ENCODE peak calls at places on chromosomes 16 and 17, in five cellular contexts. Z, D, H, U and I are unnamed samples.

GRCh38 chr16:67470314-67470713 is 10.6 kb downstream of the ATP6V0D1 start:
- DNase-seq in Z (no peak), D (no peak), H (peak), U (no peak), I (no peak)

GRCh38 chr17:67608691-67609090 is 109.0 kb upstream of the NOL11 start:
- DNase-seq in Z (peak), D (peak), H (no peak), U (peak), I (peak)

GRCh38 chr16:2039286-2040030 is 8.2 kb downstream of the NTHL1 start:
- DNase-seq in Z (peak), D (peak), H (peak), U (peak), I (peak)

GRCh38 chr17:47987240-47987835 is 16.4 kb downstream of the CDK5RAP3 start:
- DNase-seq in Z (peak), D (no peak), H (no peak), U (no peak), I (no peak)

GRCh38 chr17:77542551-77543490 is 402.1 kb downstream of the SEC14L1 start:
- DNase-seq in Z (peak), D (peak), H (peak), U (peak), I (peak)

GRCh38 chr16:4894276-4895150 is 42.4 kb downstream of the PPL start:
- DNase-seq in Z (no peak), D (no peak), H (no peak), U (no peak), I (no peak)

GRCh38 chr16:27582883-27583282 is 32.9 kb downstream of the KATNIP start:
- DNase-seq in Z (no peak), D (no peak), H (no peak), U (no peak), I (no peak)

GRCh38 chr17:40348562-40349476 is 15.7 kb downstream of the GJD3 start:
- DNase-seq in Z (no peak), D (no peak), H (no peak), U (no peak), I (no peak)

GRCh38 chr16:79430129-79430789 is 170.3 kb downstream of the MAF start:
- DNase-seq in Z (no peak), D (no peak), H (no peak), U (no peak), I (no peak)

GRCh38 chr16:1428511-1428910 is 2.4 kb upstream of the PERCC1 start:
- DNase-seq in Z (peak), D (no peak), H (no peak), U (peak), I (no peak)

GRCh38 chr17:51059781-51060180 is 60.9 kb downstream of the SPAG9 start:
- DNase-seq in Z (no peak), D (peak), H (no peak), U (peak), I (no peak)

GRCh38 chr17:57104461-57105175 is 19.6 kb downstream of the AKAP1 start:
- DNase-seq in Z (peak), D (no peak), H (no peak), U (peak), I (peak)

GRCh38 chr16:46757339-46758050 is 9.4 kb upstream of the MYLK3 start:
- DNase-seq in Z (peak), D (no peak), H (peak), U (no peak), I (peak)

GRCh38 chr17:65231662-65232335 is 94.6 kb downstream of the RGS9 start:
- DNase-seq in Z (peak), D (peak), H (no peak), U (peak), I (peak)

GRCh38 chr17:27181935-27182334 is 112.0 kb upstream of the WSB1 start:
- DNase-seq in Z (no peak), D (no peak), H (no peak), U (no peak), I (no peak)

GRCh38 chr16:12519986-12520385 is 283.7 kb downstream of the CPPED1 start:
- DNase-seq in Z (no peak), D (no peak), H (no peak), U (no peak), I (no peak)

GRCh38 chr16:12157510-12158093 is 181.1 kb downstream of the SNX29 start:
- DNase-seq in Z (peak), D (no peak), H (no peak), U (peak), I (peak)

GRCh38 chr17:75487351-75488070 is 27.8 kb downstream of the CASKIN2 start:
- DNase-seq in Z (no peak), D (no peak), H (no peak), U (no peak), I (no peak)

GRCh38 chr16:81780350-81780749 is 1.3 kb downstream of the PLCG2 start:
- DNase-seq in Z (no peak), D (no peak), H (no peak), U (no peak), I (no peak)

GRCh38 chr16:12057276-12057675 is 80.7 kb downstream of the SNX29 start:
- DNase-seq in Z (peak), D (peak), H (no peak), U (peak), I (peak)

GRCh38 chr16:29807426-29808218 is 1.3 kb downstream of the MAZ start:
- DNase-seq in Z (peak), D (peak), H (peak), U (peak), I (peak)

GRCh38 chr16:4214215-4214621 is 27.7 kb downstream of the SRL start:
- DNase-seq in Z (peak), D (peak), H (no peak), U (peak), I (peak)

GRCh38 chr17:49054342-49055092 is 57.3 kb downstream of the IGF2BP1 start:
- DNase-seq in Z (no peak), D (no peak), H (no peak), U (no peak), I (no peak)

GRCh38 chr17:28072935-28073533 is 30.6 kb downstream of the NLK start:
- DNase-seq in Z (no peak), D (no peak), H (no peak), U (no peak), I (no peak)

GRCh38 chr17:71500761-71501555 is 619.9 kb upstream of the SOX9 start:
- DNase-seq in Z (peak), D (no peak), H (no peak), U (peak), I (no peak)

GRCh38 chr16:57892447-57893096 is 78.4 kb downstream of the CNGB1 start:
- DNase-seq in Z (no peak), D (no peak), H (no peak), U (no peak), I (no peak)

GRCh38 chr17:32445075-32445427 is 741 bp downstream of the PSMD11 start:
- DNase-seq in Z (peak), D (peak), H (no peak), U (peak), I (peak)

GRCh38 chr16:60166-60565 is 6.5 kb downstream of the SNRNP25 start:
- DNase-seq in Z (no peak), D (no peak), H (no peak), U (no peak), I (no peak)

GRCh38 chr17:35167666-35168065 is 20.0 kb downstream of the UNC45B start:
- DNase-seq in Z (no peak), D (peak), H (no peak), U (peak), I (peak)

GRCh38 chr17:64081802-64082799 is 47.8 kb downstream of the ERN1 start:
- DNase-seq in Z (peak), D (peak), H (no peak), U (peak), I (peak)

GRCh38 chr17:38970804-38971203 is 3.6 kb upstream of the FBXO47 start:
- DNase-seq in Z (no peak), D (no peak), H (no peak), U (no peak), I (no peak)

GRCh38 chr17:921161-921560 is 58.4 kb downstream of the NXN start:
- DNase-seq in Z (no peak), D (peak), H (no peak), U (peak), I (peak)

GRCh38 chr17:80035687-80035936 is at the start of gene TBC1D16:
- DNase-seq in Z (no peak), D (no peak), H (no peak), U (no peak), I (no peak)

GRCh38 chr16:5216681-5217080 is 119.1 kb upstream of the EEF2KMT start:
- DNase-seq in Z (no peak), D (no peak), H (no peak), U (no peak), I (no peak)

GRCh38 chr16:18841833-18842525 is 40.6 kb upstream of the ARL6IP1 start:
- DNase-seq in Z (no peak), D (no peak), H (no peak), U (no peak), I (no peak)

GRCh38 chr17:59406808-59407381 is 75.4 kb downstream of the YPEL2 start:
- DNase-seq in Z (peak), D (peak), H (no peak), U (peak), I (peak)

GRCh38 chr17:49210158-49211029 is at the start of the genes ABI3 and GNGT2:
- DNase-seq in Z (no peak), D (peak), H (no peak), U (peak), I (peak)

GRCh38 chr17:17740627-17741237 is 59.5 kb downstream of the RAI1 start:
- DNase-seq in Z (no peak), D (no peak), H (no peak), U (no peak), I (no peak)

GRCh38 chr17:82005701-82006348 is 16.9 kb downstream of the CENPX start:
- DNase-seq in Z (no peak), D (no peak), H (no peak), U (no peak), I (no peak)

GRCh38 chr16:424033-424622 is 1.3 kb upstream of the RAB11FIP3 start:
- DNase-seq in Z (peak), D (peak), H (peak), U (peak), I (peak)

GRCh38 chr16:76222853-76223252 is 54.3 kb upstream of the CNTNAP4 start:
- DNase-seq in Z (no peak), D (no peak), H (no peak), U (no peak), I (peak)
- H3K4me3 ChIP-seq in Z (no peak), D (no peak), H (no peak), U (no peak), I (no peak)

GRCh38 chr16:56629531-56629930 is 2.9 kb upstream of the MT1M start:
- DNase-seq in Z (no peak), D (no peak), H (no peak), U (no peak), I (peak)

GRCh38 chr16:56625140-56625942 is at the start of gene MT1E:
- DNase-seq in Z (peak), D (peak), H (peak), U (peak), I (peak)

GRCh38 chr16:56628486-56629035 is 3.0 kb downstream of the MT1E start:
- DNase-seq in Z (no peak), D (no peak), H (no peak), U (peak), I (no peak)

GRCh38 chr16:56625943-56626654 is 518 bp downstream of the MT1E start:
- DNase-seq in Z (peak), D (peak), H (no peak), U (peak), I (peak)

GRCh38 chr16:56626685-56627084 is 1.1 kb downstream of the MT1E start:
- DNase-seq in Z (no peak), D (no peak), H (no peak), U (no peak), I (no peak)
- H3K4me3 ChIP-seq in Z (peak), D (peak), H (peak), U (peak), I (peak)

DNA sequence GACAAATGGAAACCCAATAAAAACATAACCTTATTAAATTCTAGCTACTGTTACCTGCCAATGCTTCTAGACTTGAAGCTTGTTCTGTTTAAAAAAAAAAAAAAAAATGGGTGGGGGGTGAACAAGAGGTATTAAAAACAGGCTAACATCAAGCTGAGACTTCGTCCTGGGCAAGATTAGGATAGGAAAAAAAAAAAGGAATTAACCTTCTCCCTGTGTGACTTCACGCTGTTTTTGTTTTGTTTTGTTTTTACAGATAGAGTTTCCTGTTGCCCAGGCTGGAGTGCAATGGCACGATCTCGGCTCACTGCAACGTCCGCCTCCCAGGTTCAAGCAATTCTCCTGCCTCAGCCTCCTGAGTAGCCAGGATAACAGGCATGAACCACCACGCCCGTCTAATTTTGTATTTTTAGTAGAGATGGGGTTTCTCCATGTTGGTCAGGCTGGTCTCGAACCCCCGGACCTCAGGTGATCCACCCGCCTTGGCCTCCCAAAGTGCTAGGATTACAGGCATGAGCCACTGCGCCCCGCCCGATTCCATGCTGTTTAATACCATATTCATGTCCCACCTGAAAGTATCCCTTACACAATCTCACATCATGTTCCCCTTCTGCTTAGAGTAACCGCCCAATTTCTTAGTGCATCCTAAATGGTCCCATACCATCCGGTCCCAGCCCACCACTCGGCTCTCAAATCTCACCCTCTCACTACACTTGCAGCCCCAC is 2.2 kb downstream of the USP31 start:
- DNase-seq in Z (no peak), D (no peak), H (no peak), U (no peak), I (no peak)
- H3K4me3 ChIP-seq in Z (no peak), D (no peak), H (no peak), U (peak), I (no peak)

GRCh38 chr17:3961564-3962047 is 2.6 kb downstream of the ATP2A3 start:
- DNase-seq in Z (no peak), D (no peak), H (no peak), U (no peak), I (no peak)

GRCh38 chr17:3959295-3959899 is 4.8 kb downstream of the ATP2A3 start:
- DNase-seq in Z (peak), D (peak), H (no peak), U (peak), I (peak)

GRCh38 chr17:3960764-3961163 is 3.5 kb downstream of the ATP2A3 start:
- DNase-seq in Z (no peak), D (peak), H (peak), U (peak), I (peak)

GRCh38 chr17:3958200-3958599 is 6.0 kb downstream of the ATP2A3 start:
- DNase-seq in Z (no peak), D (no peak), H (no peak), U (no peak), I (no peak)

GRCh38 chr17:3959921-3960601 is 4.2 kb downstream of the ATP2A3 start:
- DNase-seq in Z (no peak), D (no peak), H (no peak), U (no peak), I (no peak)
- H3K4me3 ChIP-seq in Z (no peak), D (no peak), H (no peak), U (no peak), I (no peak)

DNA sequence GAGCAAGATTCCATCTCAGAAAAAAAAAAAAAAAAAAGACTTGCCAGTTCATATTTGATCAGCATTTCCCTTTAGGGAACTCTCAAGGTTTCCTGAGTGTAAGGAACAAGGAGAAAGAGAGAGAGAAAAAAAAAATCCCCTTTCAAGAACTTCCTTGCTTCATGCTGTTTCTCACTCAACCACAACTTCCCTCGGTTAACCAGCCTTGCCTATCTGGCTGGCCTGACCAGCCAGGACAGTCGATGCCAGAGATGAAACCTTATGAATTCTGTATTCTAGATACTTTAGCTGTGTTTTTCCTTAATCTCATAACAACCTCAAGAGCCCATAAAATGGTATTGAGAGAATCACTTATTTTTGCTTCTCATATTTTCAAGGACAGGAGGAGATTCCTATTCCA is 2.6 kb upstream of the N4BP1 start:
- DNase-seq in Z (no peak), D (no peak), H (peak), U (no peak), I (no peak)
- H3K4me3 ChIP-seq in Z (no peak), D (no peak), H (no peak), U (no peak), I (no peak)

GRCh38 chr16:75116081-75116910 is at the start of gene LDHD:
- DNase-seq in Z (no peak), D (peak), H (peak), U (peak), I (peak)
- H3K4me3 ChIP-seq in Z (peak), D (no peak), H (peak), U (peak), I (peak)

DNA sequence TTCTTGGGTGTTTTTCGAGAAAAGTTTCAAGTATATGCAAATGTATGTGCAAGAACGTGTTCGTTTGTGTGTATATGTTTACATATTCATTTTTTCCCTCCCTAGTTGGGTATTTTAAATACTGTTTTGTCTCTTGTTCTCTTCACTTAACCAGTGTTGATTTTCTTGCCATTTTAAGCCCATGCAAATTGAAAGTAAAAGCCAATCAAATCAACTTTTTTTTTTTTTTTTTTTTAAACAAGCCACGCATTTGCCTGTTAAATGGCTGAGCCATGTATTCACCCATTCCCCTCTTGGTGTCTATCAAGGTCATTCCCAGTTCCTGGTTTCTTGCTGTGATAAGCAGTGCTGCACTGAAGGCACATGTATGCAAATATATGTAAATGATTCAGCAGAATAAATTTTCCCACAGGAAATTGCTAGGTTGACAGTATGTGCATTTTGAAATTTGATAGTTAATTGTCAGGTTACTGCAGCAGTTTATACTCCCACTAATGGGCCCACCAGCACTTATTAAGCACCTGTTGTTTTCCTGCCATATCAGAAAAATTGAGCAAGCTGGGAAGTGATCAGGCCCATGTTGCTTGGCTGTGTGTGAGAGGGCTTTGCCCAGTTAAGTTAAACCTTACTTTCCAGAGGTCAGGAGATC is 12.3 kb downstream of the ABCC1 start:
- DNase-seq in Z (no peak), D (no peak), H (no peak), U (no peak), I (no peak)
- H3K4me3 ChIP-seq in Z (no peak), D (no peak), H (no peak), U (no peak), I (no peak)